ENCODE peak calls at places on chromosomes 13 and 19, in four cellular contexts. O is K562, I is GM12878, E is HepG2. Y is an unnamed sample.
A peak's percentile ranks its signal among the peaks of the same experiment; 100 is the strongest.

GRCh38 chr13:79987761-79988160 is 353.2 kb downstream of the SPRY2 start:
- DNase-seq in I (no peak), E (no peak), O (no peak), Y (no peak)

GRCh38 chr19:13872695-13873389 is 4.1 kb upstream of the NANOS3 start:
- DNase-seq in E (no peak), I (no peak), O (peak; percentile 90), Y (peak; percentile 95)

GRCh38 chr19:48540110-48540509 is 11.9 kb upstream of the SULT2B1 start:
- DNase-seq in I (no peak), O (no peak), E (no peak), Y (no peak)

GRCh38 chr13:83449666-83450395 is 432.4 kb downstream of the SLITRK1 start:
- DNase-seq in E (no peak), I (no peak), O (no peak), Y (peak; percentile 5)

GRCh38 chr19:29893606-29894284 is 48.3 kb upstream of the URI1 start:
- DNase-seq in I (no peak), E (no peak), O (peak; percentile 95), Y (no peak)

GRCh38 chr19:43501661-43502418 is 2.7 kb downstream of the PHLDB3 start:
- DNase-seq in O (no peak), I (no peak), E (no peak), Y (peak; percentile 94)

GRCh38 chr13:26476111-26476743 is 81.3 kb upstream of the WASF3 start:
- DNase-seq in E (peak; percentile 34), I (no peak), O (no peak), Y (peak; percentile 68)

GRCh38 chr13:25886438-25887214 is 165.2 kb downstream of the SHISA2 start:
- DNase-seq in E (no peak), O (no peak), I (no peak), Y (no peak)

GRCh38 chr13:24746618-24747247 is 17.2 kb upstream of the RNF17 start:
- DNase-seq in O (no peak), I (no peak), E (no peak), Y (peak; percentile 75)

GRCh38 chr13:52414963-52415362 is 9.0 kb upstream of the THSD1 start:
- DNase-seq in I (no peak), E (no peak), O (no peak), Y (no peak)

GRCh38 chr19:48806518-48806817 is 4.4 kb downstream of the BCAT2 start:
- DNase-seq in E (no peak), I (no peak), O (peak; percentile 4), Y (peak; percentile 94)

GRCh38 chr19:40139533-40140287 is 49.0 kb upstream of the ZNF780A start:
- DNase-seq in I (no peak), O (peak; percentile 47), E (peak; percentile 35), Y (peak; percentile 78)

GRCh38 chr13:26061947-26062346 is 10.1 kb upstream of the SHISA2 start:
- DNase-seq in I (no peak), E (no peak), O (no peak), Y (no peak)

GRCh38 chr19:16257509-16258002 is 59.8 kb downstream of the AP1M1 start:
- DNase-seq in O (no peak), I (no peak), E (no peak), Y (no peak)

GRCh38 chr19:33344210-33344609 is 29.3 kb upstream of the CEBPG start:
- DNase-seq in I (no peak), O (no peak), E (no peak), Y (peak; percentile 59)

GRCh38 chr13:53038993-53039392 is 10.4 kb downstream of the OLFM4 start:
- DNase-seq in I (no peak), E (no peak), O (no peak), Y (no peak)

GRCh38 chr13:31797154-31797775 is 57.9 kb downstream of the RXFP2 start:
- DNase-seq in I (no peak), E (peak; percentile 3), O (peak; percentile 3), Y (peak; percentile 63)

GRCh38 chr19:53076984-53077383 is 26.2 kb downstream of the ZNF160 start:
- DNase-seq in I (no peak), E (peak; percentile 14), O (peak; percentile 20), Y (peak; percentile 97)

GRCh38 chr19:19343762-19344161 is 23.1 kb downstream of the MAU2 start:
- DNase-seq in O (no peak), I (no peak), E (no peak), Y (no peak)

GRCh38 chr13:67238277-67238859 is 8.2 kb upstream of the PCDH9 start:
- DNase-seq in I (no peak), O (peak; percentile 9), E (peak; percentile 16), Y (peak; percentile 24)

GRCh38 chr13:113151745-113152707 is 6.4 kb upstream of the PROZ start:
- DNase-seq in I (no peak), E (no peak), O (no peak), Y (no peak)

GRCh38 chr13:94236876-94237275 is 242.6 kb downstream of the DCT start:
- DNase-seq in E (no peak), O (no peak), I (no peak), Y (no peak)

GRCh38 chr19:18741566-18742121 is 49.5 kb downstream of the COMP start:
- DNase-seq in O (no peak), E (peak; percentile 57), I (no peak), Y (no peak)

GRCh38 chr13:80030491-80030890 is 310.4 kb downstream of the SPRY2 start:
- DNase-seq in I (no peak), E (no peak), O (no peak), Y (peak; percentile 28)

GRCh38 chr19:2438178-2438577 is 10.8 kb upstream of the TIMM13 start:
- DNase-seq in I (no peak), O (no peak), E (no peak), Y (no peak)

GRCh38 chr13:37360556-37360955 is 238.0 kb downstream of the POSTN start:
- DNase-seq in E (no peak), I (no peak), O (no peak), Y (no peak)

GRCh38 chr13:49810825-49811526 is 18.5 kb upstream of the KPNA3 start:
- DNase-seq in E (peak; percentile 93), I (no peak), O (no peak), Y (no peak)

GRCh38 chr13:37069597-37070103 is 10.2 kb upstream of the SUPT20H start:
- DNase-seq in E (no peak), I (no peak), O (no peak), Y (no peak)

DNA sequence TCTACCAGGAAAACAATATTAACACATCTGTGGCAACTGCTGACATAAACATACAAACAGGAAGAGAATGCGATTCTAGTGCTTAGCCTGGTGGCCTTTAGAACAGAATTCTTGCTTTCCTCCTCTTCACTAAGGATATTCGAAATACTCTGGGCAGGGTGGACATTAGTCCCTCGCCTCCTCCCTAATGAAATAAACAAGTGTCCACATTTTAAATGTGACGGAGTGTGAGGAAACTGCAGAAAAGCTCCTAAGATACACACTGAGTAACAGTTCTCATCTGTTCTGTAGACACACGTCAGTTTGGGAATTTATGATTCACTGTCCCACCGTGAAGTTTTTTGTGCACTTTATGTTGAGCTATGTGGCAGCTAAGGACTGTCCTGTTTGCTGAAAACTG is 639 bp downstream of the STARD13 start:
- DNase-seq in O (no peak), I (no peak), E (peak; percentile 17), Y (no peak)
- H3K27ac ChIP-seq in O (no peak overlapping the region), I (no peak overlapping the region), E (peak overlapping the region; percentile 85), Y (peak overlapping the region; percentile 34)

DNA sequence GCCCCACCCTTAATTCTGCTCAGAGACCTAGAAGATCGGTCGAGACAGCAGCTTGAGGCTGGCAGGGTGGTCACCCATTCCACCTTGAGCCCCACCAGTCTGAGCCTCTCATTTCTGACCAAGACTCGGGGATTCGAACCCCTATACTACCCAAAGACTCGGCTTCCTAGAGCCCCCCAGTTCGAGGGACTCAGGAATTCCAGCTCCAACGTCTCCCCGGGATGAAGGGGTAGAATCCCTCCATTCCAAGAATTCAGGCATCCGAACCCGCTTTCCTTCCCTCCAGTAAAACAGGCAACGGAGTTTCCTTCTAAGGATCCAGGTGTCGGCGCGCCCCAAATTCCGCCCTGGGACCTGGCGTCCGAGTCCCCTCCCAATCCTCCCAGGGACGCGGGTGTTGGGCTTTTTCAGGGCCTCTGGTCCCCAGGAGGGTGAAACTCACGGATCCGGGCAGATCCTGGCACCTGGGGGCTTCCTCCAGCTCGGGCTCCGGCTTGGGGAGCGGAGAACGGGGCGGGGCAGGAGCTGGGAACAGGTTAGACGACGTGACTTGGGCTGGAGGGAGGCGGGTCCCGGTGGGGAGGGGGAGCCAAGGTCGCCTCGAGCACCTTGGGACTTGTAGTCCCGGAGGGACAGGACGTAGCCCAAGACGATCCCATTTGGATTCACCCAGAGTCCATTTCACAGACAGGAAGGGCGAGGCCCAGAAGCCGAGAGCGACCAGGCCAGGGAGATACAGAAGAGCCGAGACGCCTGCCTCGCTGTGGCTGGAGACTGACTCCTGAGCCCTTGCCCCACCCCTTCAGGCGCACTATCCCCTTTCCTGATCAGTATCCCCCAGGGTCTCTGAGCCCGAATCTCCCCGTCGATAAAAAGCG is at the start of gene PPP1R13L:
- DNase-seq in I (peak; percentile 32), O (peak; percentile 86), E (peak; percentile 76), Y (peak; percentile 97)
- TF ChIP-seq JUNB in I (no peak), O (no peak), E (no peak), Y (no peak)

DNA sequence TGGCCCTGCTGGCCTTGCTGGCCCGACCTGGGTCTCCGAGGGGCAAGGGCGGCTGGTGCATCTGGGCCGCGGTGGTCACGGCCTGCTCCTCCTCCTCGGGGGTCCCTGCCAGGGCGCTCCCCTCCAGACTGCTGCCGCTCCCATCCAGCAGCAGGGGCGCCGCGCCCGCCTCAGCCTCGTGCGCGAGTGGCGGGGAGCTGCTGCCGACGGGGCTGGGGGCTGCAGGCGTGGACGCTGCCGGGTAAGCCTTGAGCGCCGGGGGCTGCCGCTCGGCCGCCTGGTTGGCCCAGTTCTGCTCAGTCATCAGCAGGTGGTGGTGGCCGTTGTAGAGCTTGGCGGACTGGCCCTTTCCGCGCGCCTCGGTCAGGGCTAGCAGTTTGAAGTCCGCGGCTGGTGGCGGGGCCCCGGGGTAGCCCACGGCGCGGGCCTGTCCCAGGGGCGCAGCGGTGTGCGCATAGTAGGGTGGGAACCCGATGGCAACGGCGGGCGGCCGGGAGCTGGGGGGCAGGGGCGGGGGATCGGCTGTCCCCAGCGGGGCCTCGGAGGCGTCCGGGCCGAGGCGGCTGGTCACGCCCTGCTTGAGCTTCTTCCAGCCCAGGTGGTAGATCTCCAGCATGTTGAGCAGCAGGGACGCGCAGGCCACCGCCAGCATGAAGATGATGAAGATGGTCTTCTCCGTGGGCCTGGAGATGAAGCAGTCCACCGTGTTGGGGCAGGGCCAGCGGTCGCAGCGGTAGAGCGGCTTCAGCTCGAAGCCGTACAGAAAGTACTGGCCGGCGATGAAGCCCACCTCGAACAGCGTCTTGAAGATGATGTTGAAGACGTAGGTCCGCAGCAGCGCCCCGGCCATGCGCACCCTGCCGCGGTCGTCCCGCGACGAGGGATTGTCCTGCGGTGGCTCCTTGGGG is 18.6 kb downstream of the GJA3 start:
- DNase-seq in I (no peak), E (no peak), O (no peak), Y (peak; percentile 53)
- TF ChIP-seq EZH2 in I (no peak), E (no peak), O (no peak), Y (no peak)

GRCh38 chr19:5539431-5539833 is 28.3 kb downstream of the TINCR start:
- DNase-seq in E (no peak), O (no peak), I (no peak), Y (peak; percentile 85)

GRCh38 chr19:5541456-5541855 is 26.3 kb downstream of the TINCR start:
- DNase-seq in I (no peak), O (no peak), E (no peak), Y (no peak)

GRCh38 chr19:5542665-5543064 is 25.1 kb downstream of the TINCR start:
- DNase-seq in O (no peak), I (no peak), E (no peak), Y (peak; percentile 58)

GRCh38 chr19:5537870-5538269 is 29.9 kb downstream of the TINCR start:
- DNase-seq in E (no peak), I (no peak), O (no peak), Y (no peak)

DNA sequence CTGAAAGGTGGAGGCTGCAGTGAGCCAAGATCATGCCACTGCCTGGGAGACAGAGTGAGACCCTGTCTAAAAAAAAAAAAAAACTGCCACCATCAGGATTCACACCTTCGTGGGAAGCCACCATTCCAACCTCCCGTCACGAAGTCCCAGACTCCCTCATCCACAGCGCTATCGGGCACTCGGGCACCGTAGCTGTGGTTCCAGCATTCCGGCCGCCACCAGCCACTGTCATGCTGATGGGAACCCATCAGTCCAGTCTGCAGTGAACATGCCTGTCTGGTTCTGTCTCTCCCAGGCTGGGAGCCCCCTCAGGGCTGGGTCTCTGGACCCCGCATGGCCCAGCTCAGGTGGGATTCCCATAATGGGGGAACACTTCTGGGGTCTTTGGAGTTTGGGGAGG is 27.5 kb downstream of the TINCR start:
- DNase-seq in I (no peak), O (no peak), E (no peak), Y (no peak)
- H3K27ac ChIP-seq in I (no peak overlapping the region), O (no peak overlapping the region), E (no peak overlapping the region), Y (no peak overlapping the region)

Y was measured in GM23338.